ENCODE peak calls at places on chromosomes 12 and 14, in seven cellular contexts. B is MCF 10A; H is CD4-positive, alpha-beta T cell; S is heart left ventricle; E is psoas muscle; O is hypothalamus; X is cardiac fibroblast. L is an unnamed sample.

GRCh38 chr12:57229041-57229633 is 374 bp upstream of the SHMT2 start:
- DNase-seq in B (no peak), H (no peak), S (no peak), E (no peak), O (no peak), X (peak), L (no peak)

GRCh38 chr12:78241472-78241871 is 410.8 kb downstream of the NAV3 start:
- DNase-seq in B (no peak), H (no peak), S (no peak), E (no peak), O (no peak), X (no peak), L (no peak)

GRCh38 chr12:34398706-34399630 is 376.7 kb downstream of the ALG10 start:
- DNase-seq in B (no peak), H (peak), S (peak), E (peak), O (no peak), X (no peak), L (no peak)

GRCh38 chr12:107393043-107393725 is 292.4 kb upstream of the PWP1 start:
- DNase-seq in B (no peak), H (no peak), S (no peak), E (no peak), O (no peak), X (no peak), L (no peak)

GRCh38 chr12:132631357-132632065 is 12.9 kb downstream of the P2RX2 start:
- DNase-seq in B (no peak), H (no peak), S (no peak), E (no peak), O (no peak), X (no peak), L (no peak)

GRCh38 chr12:53198470-53199110 is 8.5 kb downstream of the ITGB7 start:
- DNase-seq in B (no peak), H (peak), S (no peak), E (no peak), O (no peak), X (no peak), L (no peak)

GRCh38 chr14:81144811-81145598 is 75.8 kb downstream of the GTF2A1 start:
- DNase-seq in B (peak), H (no peak), S (no peak), E (no peak), O (no peak), X (no peak), L (no peak)

GRCh38 chr12:110741371-110741770 is 1.3 kb downstream of the PPP1CC start:
- DNase-seq in B (peak), H (no peak), S (no peak), E (no peak), O (no peak), X (no peak), L (no peak)

GRCh38 chr12:122336015-122336946 is 70.0 kb upstream of the VPS33A start:
- DNase-seq in B (peak), H (peak), S (no peak), E (no peak), O (no peak), X (peak), L (peak)

GRCh38 chr14:68510951-68511726 is 281.7 kb downstream of the ZFP36L1 start:
- DNase-seq in B (no peak), H (no peak), S (no peak), E (no peak), O (no peak), X (peak), L (no peak)

GRCh38 chr12:22083167-22083566 is 37.1 kb downstream of the CMAS start:
- DNase-seq in B (peak), H (no peak), S (no peak), E (no peak), O (no peak), X (peak), L (no peak)

GRCh38 chr14:39974036-39974435 is 541.8 kb upstream of the FBXO33 start:
- DNase-seq in B (no peak), H (no peak), S (no peak), E (no peak), O (no peak), X (no peak), L (no peak)

GRCh38 chr12:12979731-12980259 is 20.3 kb downstream of the HEBP1 start:
- DNase-seq in B (peak), H (no peak), S (no peak), E (no peak), O (no peak), X (peak), L (no peak)

GRCh38 chr14:72679591-72680151 is 214.2 kb downstream of the DPF3 start:
- DNase-seq in B (no peak), H (no peak), S (no peak), E (no peak), O (no peak), X (no peak), L (no peak)

GRCh38 chr14:104326848-104327247 is 188.5 kb downstream of the KIF26A start:
- DNase-seq in B (no peak), H (no peak), S (no peak), E (no peak), O (no peak), X (no peak), L (peak)

GRCh38 chr12:11941601-11942360 is 129.0 kb upstream of the BCL2L14 start:
- DNase-seq in B (peak), H (no peak), S (no peak), E (no peak), O (no peak), X (peak), L (no peak)

GRCh38 chr12:56333197-56333678 is 562 bp downstream of the PAN2 start:
- DNase-seq in B (no peak), H (peak), S (no peak), E (no peak), O (no peak), X (no peak), L (no peak)

GRCh38 chr14:24403294-24404013 is 4.7 kb downstream of the NYNRIN start:
- DNase-seq in B (no peak), H (no peak), S (no peak), E (no peak), O (no peak), X (peak), L (no peak)

GRCh38 chr12:15532364-15532977 is 210.2 kb downstream of the PTPRO start:
- DNase-seq in B (peak), H (peak), S (no peak), E (no peak), O (no peak), X (peak), L (no peak)